ENCODE peak calls at places on chromosomes 1 and 21, in four cellular contexts. One of them, this sample, is unnamed.

GRCh38 chr1:117967472-117967871 is 37.9 kb downstream of the WDR3 start:
- DNase-seq in dermis blood vessel endothelial cell: no peak
- DNase-seq in ACHN: peak; percentile 16
- DNase-seq in left ventricle myocardium superior: no peak
- DNase-seq in this sample: no peak

GRCh38 chr1:60035925-60036324 is 37.6 kb downstream of the C1orf87 start:
- DNase-seq in dermis blood vessel endothelial cell: no peak
- DNase-seq in ACHN: no peak
- DNase-seq in left ventricle myocardium superior: no peak
- DNase-seq in this sample: no peak

GRCh38 chr1:44619261-44619900 is 54.9 kb downstream of the TMEM53 start:
- DNase-seq in dermis blood vessel endothelial cell: no peak
- DNase-seq in ACHN: no peak
- DNase-seq in left ventricle myocardium superior: no peak
- DNase-seq in this sample: no peak

GRCh38 chr1:30523055-30524020 is 200.0 kb downstream of the MATN1 start:
- DNase-seq in dermis blood vessel endothelial cell: no peak
- DNase-seq in ACHN: peak; percentile 75
- DNase-seq in left ventricle myocardium superior: peak; percentile 52
- DNase-seq in this sample: no peak

GRCh38 chr1:22814176-22815042 is 103.8 kb downstream of the EPHB2 start:
- DNase-seq in dermis blood vessel endothelial cell: no peak
- DNase-seq in ACHN: no peak
- DNase-seq in left ventricle myocardium superior: no peak
- DNase-seq in this sample: no peak

GRCh38 chr1:114156538-114157274 is 3.0 kb upstream of the SYT6 start:
- DNase-seq in dermis blood vessel endothelial cell: no peak
- DNase-seq in ACHN: no peak
- DNase-seq in left ventricle myocardium superior: no peak
- DNase-seq in this sample: no peak

GRCh38 chr1:21247892-21248715 is 42.2 kb downstream of the ECE1 start:
- DNase-seq in dermis blood vessel endothelial cell: no peak
- DNase-seq in ACHN: no peak
- DNase-seq in left ventricle myocardium superior: no peak
- DNase-seq in this sample: no peak

GRCh38 chr1:8398086-8398485 is 80.2 kb downstream of the SLC45A1 start:
- DNase-seq in dermis blood vessel endothelial cell: peak; percentile 34
- DNase-seq in ACHN: no peak
- DNase-seq in left ventricle myocardium superior: no peak
- DNase-seq in this sample: peak; percentile 65

GRCh38 chr1:189103956-189104355 is 1373.7 kb downstream of the BRINP3 start:
- DNase-seq in dermis blood vessel endothelial cell: no peak
- DNase-seq in ACHN: no peak
- DNase-seq in left ventricle myocardium superior: no peak
- DNase-seq in this sample: no peak

GRCh38 chr1:146039844-146040194 is 18.3 kb upstream of the HJV start:
- DNase-seq in dermis blood vessel endothelial cell: no peak
- DNase-seq in ACHN: no peak
- DNase-seq in left ventricle myocardium superior: no peak
- DNase-seq in this sample: no peak

GRCh38 chr1:41236781-41237180 is 5.3 kb downstream of the SCMH1 start:
- DNase-seq in dermis blood vessel endothelial cell: no peak
- DNase-seq in ACHN: no peak
- DNase-seq in left ventricle myocardium superior: no peak
- DNase-seq in this sample: no peak

GRCh38 chr1:110816945-110817344 is 56.0 kb upstream of the CD53 start:
- DNase-seq in dermis blood vessel endothelial cell: no peak
- DNase-seq in ACHN: no peak
- DNase-seq in left ventricle myocardium superior: no peak
- DNase-seq in this sample: no peak

GRCh38 chr1:111032295-111032897 is 68.7 kb upstream of the LRIF1 start:
- DNase-seq in dermis blood vessel endothelial cell: peak; percentile 62
- DNase-seq in ACHN: peak; percentile 40
- DNase-seq in left ventricle myocardium superior: no peak
- DNase-seq in this sample: peak; percentile 30

GRCh38 chr21:43302769-43303168 is 124.2 kb downstream of the SIK1 start:
- DNase-seq in dermis blood vessel endothelial cell: no peak
- DNase-seq in ACHN: no peak
- DNase-seq in left ventricle myocardium superior: no peak
- DNase-seq in this sample: no peak

GRCh38 chr1:172360511-172360910 is 60.0 kb upstream of the C1orf105 start:
- DNase-seq in dermis blood vessel endothelial cell: peak; percentile 9
- DNase-seq in ACHN: no peak
- DNase-seq in left ventricle myocardium superior: no peak
- DNase-seq in this sample: peak; percentile 19

GRCh38 chr1:197170538-197170937 is 24.1 kb upstream of the ASPM start:
- DNase-seq in dermis blood vessel endothelial cell: no peak
- DNase-seq in ACHN: no peak
- DNase-seq in left ventricle myocardium superior: no peak
- DNase-seq in this sample: no peak

GRCh38 chr1:56881417-56881816 is 26.8 kb downstream of the C8A start:
- DNase-seq in dermis blood vessel endothelial cell: no peak
- DNase-seq in ACHN: no peak
- DNase-seq in left ventricle myocardium superior: no peak
- DNase-seq in this sample: no peak

GRCh38 chr1:108628666-108629065 is 32.2 kb downstream of the HENMT1 start:
- DNase-seq in dermis blood vessel endothelial cell: no peak
- DNase-seq in ACHN: no peak
- DNase-seq in left ventricle myocardium superior: no peak
- DNase-seq in this sample: no peak

This sample was measured in endothelial cell of umbilical vein.